ENCODE peak calls at places on chromosome 16, in seven cellular contexts. G, B, I, C, R, K and P are unnamed samples.
A peak's percentile ranks its signal among the peaks of the same experiment; 100 is the strongest.

GRCh38 chr16:26016989-26017388 is 325.2 kb downstream of the HS3ST4 start:
- DNase-seq in G (no peak), B (no peak), I (no peak), C (no peak), R (no peak), K (no peak), P (no peak)

GRCh38 chr16:23064642-23065041 is 84.6 kb downstream of the USP31 start:
- DNase-seq in G (no peak), B (no peak), I (no peak), C (no peak), R (no peak), K (no peak), P (no peak)

GRCh38 chr16:15858921-15859668 is 2.3 kb upstream of the MYH11 start:
- DNase-seq in G (no peak), B (no peak), I (no peak), C (no peak), R (no peak), K (no peak), P (no peak)

GRCh38 chr16:56767018-56767417 is 37.1 kb downstream of the NUP93 start:
- DNase-seq in G (no peak), B (no peak), I (no peak), C (no peak), R (no peak), K (no peak), P (no peak)

GRCh38 chr16:29116980-29117379 is 132.1 kb downstream of the LAT start:
- DNase-seq in G (no peak), B (no peak), I (no peak), C (no peak), R (no peak), K (no peak), P (no peak)

GRCh38 chr16:7161886-7162285 is 170.8 kb upstream of the RBFOX1 start:
- DNase-seq in G (no peak), B (no peak), I (no peak), C (no peak), R (no peak), K (no peak), P (no peak)

GRCh38 chr16:2967721-2968161 is 1.4 kb upstream of the PAQR4 start:
- DNase-seq in G (no peak), B (no peak), I (no peak), C (no peak), R (peak; percentile 78), K (no peak), P (no peak)

GRCh38 chr16:82344157-82344556 is 174.1 kb upstream of the MPHOSPH6 start:
- DNase-seq in G (no peak), B (no peak), I (no peak), C (no peak), R (no peak), K (no peak), P (no peak)

GRCh38 chr16:63890072-63890471 is 1231.8 kb downstream of the CDH11 start:
- DNase-seq in G (no peak), B (no peak), I (no peak), C (peak; percentile 29), R (no peak), K (no peak), P (no peak)

GRCh38 chr16:80467961-80468360 is 72.8 kb upstream of the DYNLRB2 start:
- DNase-seq in G (no peak), B (no peak), I (no peak), C (no peak), R (no peak), K (no peak), P (no peak)

GRCh38 chr16:83143788-83144187 is 517.0 kb downstream of the CDH13 start:
- DNase-seq in G (no peak), B (no peak), I (no peak), C (no peak), R (no peak), K (no peak), P (no peak)

GRCh38 chr16:75265911-75266701 is 14.7 kb upstream of the BCAR1 start:
- DNase-seq in G (peak; percentile 82), B (peak; percentile 90), I (peak; percentile 91), C (peak; percentile 37), R (peak; percentile 92), K (peak; percentile 82), P (peak; percentile 85)

GRCh38 chr16:87037012-87037411 is 280.2 kb downstream of the C16orf95 start:
- DNase-seq in G (no peak), B (no peak), I (peak; percentile 3), C (no peak), R (peak; percentile 25), K (no peak), P (peak; percentile 31)

GRCh38 chr16:2370725-2371124 is 30.2 kb upstream of the ABCA3 start:
- DNase-seq in G (no peak), B (no peak), I (no peak), C (no peak), R (no peak), K (no peak), P (no peak)

GRCh38 chr16:18984425-18985005 is 781 bp downstream of the TMC7 start:
- DNase-seq in G (no peak), B (no peak), I (no peak), C (no peak), R (no peak), K (no peak), P (no peak)

GRCh38 chr16:25834101-25834500 is 142.3 kb downstream of the HS3ST4 start:
- DNase-seq in G (no peak), B (no peak), I (no peak), C (no peak), R (no peak), K (no peak), P (no peak)

GRCh38 chr16:56357291-56357764 is 68.0 kb downstream of the AMFR start:
- DNase-seq in G (no peak), B (peak; percentile 59), I (no peak), C (no peak), R (peak; percentile 74), K (peak; percentile 49), P (peak; percentile 73)

GRCh38 chr16:68332411-68333121 is 21.7 kb downstream of the PRMT7 start:
- DNase-seq in G (peak; percentile 59), B (no peak), I (no peak), C (peak; percentile 47), R (peak; percentile 34), K (no peak), P (no peak)

GRCh38 chr16:57620316-57621231 is 7.9 kb upstream of the ADGRG1 start:
- DNase-seq in G (peak; percentile 63), B (peak; percentile 48), I (peak; percentile 78), C (no peak), R (peak; percentile 72), K (peak; percentile 66), P (no peak)

GRCh38 chr16:84633622-84634021 is 14.7 kb upstream of the KLHL36 start:
- DNase-seq in G (no peak), B (peak; percentile 93), I (peak; percentile 74), C (peak; percentile 76), R (peak; percentile 95), K (no peak), P (peak; percentile 85)

GRCh38 chr16:1102921-1103648 is 7.0 kb upstream of the C1QTNF8 start:
- DNase-seq in G (peak; percentile 43), B (peak; percentile 84), I (peak; percentile 81), C (peak; percentile 31), R (no peak), K (peak; percentile 81), P (no peak)

GRCh38 chr16:30829130-30830071 is 42.4 kb upstream of the ZNF629 start:
- DNase-seq in G (peak; percentile 74), B (no peak), I (peak; percentile 84), C (no peak), R (no peak), K (peak; percentile 85), P (no peak)

GRCh38 chr16:89749637-89750036 is 28.3 kb downstream of the ZNF276 start:
- DNase-seq in G (peak; percentile 44), B (no peak), I (peak; percentile 74), C (peak; percentile 18), R (peak; percentile 84), K (no peak), P (no peak)

GRCh38 chr16:84554627-84555328 is 50.3 kb upstream of the MEAK7 start:
- DNase-seq in G (no peak), B (peak; percentile 1), I (no peak), C (no peak), R (no peak), K (no peak), P (no peak)

GRCh38 chr16:82119405-82119804 is 50.6 kb downstream of the MPHOSPH6 start:
- DNase-seq in G (no peak), B (no peak), I (no peak), C (no peak), R (no peak), K (no peak), P (no peak)

GRCh38 chr16:47904691-47905090 is 251.1 kb downstream of the ABCC12 start:
- DNase-seq in G (no peak), B (no peak), I (no peak), C (no peak), R (no peak), K (no peak), P (no peak)

DNA sequence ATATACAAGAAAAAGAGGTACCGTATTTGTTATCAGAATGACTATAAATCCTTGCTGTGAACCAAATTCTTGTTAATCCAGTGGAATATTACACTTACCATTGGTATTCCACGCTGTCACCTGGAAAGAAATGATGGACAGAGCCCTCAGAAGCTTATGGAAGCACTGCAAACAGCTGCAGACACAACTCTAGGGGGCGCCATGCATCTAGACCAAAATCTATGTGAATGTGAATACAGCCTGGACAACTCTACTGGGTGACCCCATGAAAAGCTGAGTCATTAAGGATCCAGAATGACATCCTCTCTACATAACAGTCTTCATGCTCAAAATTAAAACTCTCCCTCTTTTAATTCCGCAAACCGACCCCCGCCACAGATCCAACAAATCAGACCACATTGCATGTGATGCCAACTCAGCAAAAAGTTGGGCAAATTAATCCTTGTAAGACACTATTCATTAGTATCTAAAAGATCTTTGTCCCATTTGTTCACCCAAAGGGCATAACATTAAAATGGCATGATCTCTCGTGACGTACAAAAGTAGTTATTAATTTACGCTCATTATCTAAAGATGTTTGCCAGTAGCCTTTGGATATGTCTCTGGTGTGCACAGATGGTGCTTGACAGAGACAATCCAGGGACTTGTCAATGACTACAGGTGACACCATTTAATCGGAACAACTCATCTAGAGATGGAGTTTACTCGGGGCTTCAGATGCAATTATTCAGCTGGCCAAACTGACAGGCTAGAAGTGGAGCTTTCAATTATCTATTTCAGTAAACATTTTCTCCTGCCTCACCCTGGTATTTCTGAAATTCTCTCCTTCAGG is 552.7 kb upstream of the PSMD7 start:
- DNase-seq in G (no peak), B (no peak), I (no peak), C (no peak), R (no peak), K (no peak), P (no peak)
- TF ChIP-seq CTCF in G (no peak), B (no peak), I (peak; percentile 10), C (no peak), R (no peak), K (no peak), P (no peak)

GRCh38 chr16:53356478-53357207 is 77.6 kb upstream of the RBL2 start:
- DNase-seq in G (no peak), B (no peak), I (no peak), C (no peak), R (no peak), K (no peak), P (no peak)
- TF ChIP-seq CTCF in G (no peak), B (no peak), I (no peak), C (no peak), R (no peak), K (no peak), P (no peak)

GRCh38 chr16:35102780-35103403 is 1643.5 kb downstream of the TP53TG3F start:
- DNase-seq in G (no peak), B (no peak), I (no peak), C (no peak), R (no peak), K (no peak), P (no peak)
- TF ChIP-seq CTCF in G (no peak), B (no peak), I (peak; percentile 43), C (no peak), R (no peak), K (no peak), P (no peak)

GRCh38 chr16:88444826-88445582 is 8.1 kb upstream of the ZFPM1 start:
- DNase-seq in G (no peak), B (no peak), I (no peak), C (no peak), R (no peak), K (no peak), P (no peak)
- TF ChIP-seq CTCF in G (no peak), B (no peak), I (no peak), C (no peak), R (no peak), K (no peak), P (no peak)